ENCODE peak calls at places on chromosomes 1 and 21, in eight cellular contexts. One of them, this sample, is unnamed.

GRCh38 chr1:94989911-94990463 is 63.1 kb upstream of the CNN3 start:
- DNase-seq in CD8-positive, alpha-beta T cell: no peak
- DNase-seq in GM23338: no peak
- DNase-seq in heart right ventricle: peak; percentile 58
- DNase-seq in A549: no peak
- DNase-seq in prostate gland: no peak
- DNase-seq in brain microvascular endothelial cell: no peak
- DNase-seq in astrocyte of the spinal cord: no peak
- DNase-seq in this sample: no peak

GRCh38 chr1:110341146-110341871 is 2.1 kb downstream of the RBM15 start:
- DNase-seq in CD8-positive, alpha-beta T cell: no peak
- DNase-seq in GM23338: no peak
- DNase-seq in heart right ventricle: no peak
- DNase-seq in A549: no peak
- DNase-seq in prostate gland: no peak
- DNase-seq in brain microvascular endothelial cell: no peak
- DNase-seq in astrocyte of the spinal cord: no peak
- DNase-seq in this sample: no peak

GRCh38 chr1:25706146-25707089 is 89.8 kb downstream of the MAN1C1 start:
- DNase-seq in CD8-positive, alpha-beta T cell: no peak
- DNase-seq in GM23338: no peak
- DNase-seq in heart right ventricle: no peak
- DNase-seq in A549: no peak
- DNase-seq in prostate gland: no peak
- DNase-seq in brain microvascular endothelial cell: no peak
- DNase-seq in astrocyte of the spinal cord: no peak
- DNase-seq in this sample: no peak

GRCh38 chr1:192131914-192132313 is 26.3 kb upstream of the RGS18 start:
- DNase-seq in CD8-positive, alpha-beta T cell: no peak
- DNase-seq in GM23338: no peak
- DNase-seq in heart right ventricle: no peak
- DNase-seq in A549: no peak
- DNase-seq in prostate gland: no peak
- DNase-seq in brain microvascular endothelial cell: no peak
- DNase-seq in astrocyte of the spinal cord: no peak
- DNase-seq in this sample: no peak

GRCh38 chr1:57860333-57860732 is 436.5 kb upstream of the DAB1 start:
- DNase-seq in CD8-positive, alpha-beta T cell: no peak
- DNase-seq in GM23338: peak; percentile 12
- DNase-seq in heart right ventricle: no peak
- DNase-seq in A549: no peak
- DNase-seq in prostate gland: no peak
- DNase-seq in brain microvascular endothelial cell: no peak
- DNase-seq in astrocyte of the spinal cord: no peak
- DNase-seq in this sample: no peak

GRCh38 chr1:213564215-213564659 is 423.5 kb upstream of the PROX1 start:
- DNase-seq in CD8-positive, alpha-beta T cell: no peak
- DNase-seq in GM23338: peak; percentile 78
- DNase-seq in heart right ventricle: no peak
- DNase-seq in A549: no peak
- DNase-seq in prostate gland: no peak
- DNase-seq in brain microvascular endothelial cell: no peak
- DNase-seq in astrocyte of the spinal cord: no peak
- DNase-seq in this sample: no peak

GRCh38 chr1:159920202-159920601 is 5.1 kb downstream of the TAGLN2 start:
- DNase-seq in CD8-positive, alpha-beta T cell: no peak
- DNase-seq in GM23338: no peak
- DNase-seq in heart right ventricle: no peak
- DNase-seq in A549: no peak
- DNase-seq in prostate gland: no peak
- DNase-seq in brain microvascular endothelial cell: no peak
- DNase-seq in astrocyte of the spinal cord: no peak
- DNase-seq in this sample: no peak

GRCh38 chr1:235060607-235061470 is 67.8 kb downstream of the TOMM20 start:
- DNase-seq in CD8-positive, alpha-beta T cell: no peak
- DNase-seq in GM23338: peak; percentile 55
- DNase-seq in heart right ventricle: no peak
- DNase-seq in A549: no peak
- DNase-seq in prostate gland: peak; percentile 28
- DNase-seq in brain microvascular endothelial cell: no peak
- DNase-seq in astrocyte of the spinal cord: no peak
- DNase-seq in this sample: no peak

GRCh38 chr1:1956586-1957532 is 37.8 kb upstream of the TMEM52 start:
- DNase-seq in CD8-positive, alpha-beta T cell: no peak
- DNase-seq in GM23338: no peak
- DNase-seq in heart right ventricle: no peak
- DNase-seq in A549: no peak
- DNase-seq in prostate gland: no peak
- DNase-seq in brain microvascular endothelial cell: no peak
- DNase-seq in astrocyte of the spinal cord: no peak
- DNase-seq in this sample: no peak

GRCh38 chr1:108560430-108561144 is 687 bp downstream of the EEIG2 start:
- DNase-seq in CD8-positive, alpha-beta T cell: peak; percentile 54
- DNase-seq in GM23338: peak; percentile 80
- DNase-seq in heart right ventricle: peak; percentile 49
- DNase-seq in A549: no peak
- DNase-seq in prostate gland: peak; percentile 21
- DNase-seq in brain microvascular endothelial cell: peak; percentile 59
- DNase-seq in astrocyte of the spinal cord: peak; percentile 67
- DNase-seq in this sample: no peak

GRCh38 chr1:187477103-187477502 is 648.4 kb downstream of the PLA2G4A start:
- DNase-seq in CD8-positive, alpha-beta T cell: no peak
- DNase-seq in GM23338: no peak
- DNase-seq in heart right ventricle: no peak
- DNase-seq in A549: no peak
- DNase-seq in prostate gland: no peak
- DNase-seq in brain microvascular endothelial cell: peak; percentile 6
- DNase-seq in astrocyte of the spinal cord: no peak
- DNase-seq in this sample: no peak

GRCh38 chr1:103108525-103109150 is 316 bp upstream of the COL11A1 start:
- DNase-seq in CD8-positive, alpha-beta T cell: no peak
- DNase-seq in GM23338: peak; percentile 89
- DNase-seq in heart right ventricle: no peak
- DNase-seq in A549: no peak
- DNase-seq in prostate gland: no peak
- DNase-seq in brain microvascular endothelial cell: no peak
- DNase-seq in astrocyte of the spinal cord: peak; percentile 72
- DNase-seq in this sample: no peak

GRCh38 chr1:11882814-11883538 is 24.2 kb upstream of the NPPB start:
- DNase-seq in CD8-positive, alpha-beta T cell: no peak
- DNase-seq in GM23338: peak; percentile 80
- DNase-seq in heart right ventricle: peak; percentile 87
- DNase-seq in A549: no peak
- DNase-seq in prostate gland: no peak
- DNase-seq in brain microvascular endothelial cell: no peak
- DNase-seq in astrocyte of the spinal cord: no peak
- DNase-seq in this sample: no peak

GRCh38 chr1:178864326-178864725 is 6.6 kb downstream of the ANGPTL1 start:
- DNase-seq in CD8-positive, alpha-beta T cell: no peak
- DNase-seq in GM23338: no peak
- DNase-seq in heart right ventricle: no peak
- DNase-seq in A549: no peak
- DNase-seq in prostate gland: no peak
- DNase-seq in brain microvascular endothelial cell: no peak
- DNase-seq in astrocyte of the spinal cord: no peak
- DNase-seq in this sample: no peak

GRCh38 chr1:8089535-8090228 is 63.6 kb upstream of the ERRFI1 start:
- DNase-seq in CD8-positive, alpha-beta T cell: no peak
- DNase-seq in GM23338: no peak
- DNase-seq in heart right ventricle: no peak
- DNase-seq in A549: no peak
- DNase-seq in prostate gland: no peak
- DNase-seq in brain microvascular endothelial cell: no peak
- DNase-seq in astrocyte of the spinal cord: peak; percentile 46
- DNase-seq in this sample: no peak

GRCh38 chr1:219432191-219432606 is 180.7 kb downstream of the ZC3H11B start:
- DNase-seq in CD8-positive, alpha-beta T cell: no peak
- DNase-seq in GM23338: peak; percentile 5
- DNase-seq in heart right ventricle: no peak
- DNase-seq in A549: no peak
- DNase-seq in prostate gland: no peak
- DNase-seq in brain microvascular endothelial cell: no peak
- DNase-seq in astrocyte of the spinal cord: no peak
- DNase-seq in this sample: no peak

GRCh38 chr1:204366759-204367158 is 7.0 kb upstream of the PLEKHA6 start:
- DNase-seq in CD8-positive, alpha-beta T cell: no peak
- DNase-seq in GM23338: peak; percentile 71
- DNase-seq in heart right ventricle: no peak
- DNase-seq in A549: peak; percentile 46
- DNase-seq in prostate gland: no peak
- DNase-seq in brain microvascular endothelial cell: no peak
- DNase-seq in astrocyte of the spinal cord: no peak
- DNase-seq in this sample: no peak
- TF ChIP-seq CTCF in CD8-positive, alpha-beta T cell: no peak
- TF ChIP-seq CTCF in GM23338: peak; percentile 65
- TF ChIP-seq CTCF in heart right ventricle: peak; percentile 33
- TF ChIP-seq CTCF in A549: peak; percentile 49
- TF ChIP-seq CTCF in prostate gland: no peak
- TF ChIP-seq CTCF in brain microvascular endothelial cell: peak; percentile 71
- TF ChIP-seq CTCF in astrocyte of the spinal cord: peak; percentile 45
- TF ChIP-seq CTCF in this sample: peak; percentile 53

GRCh38 chr21:29074007-29074376 is 544 bp upstream of the CCT8 start:
- DNase-seq in CD8-positive, alpha-beta T cell: no peak
- DNase-seq in GM23338: no peak
- DNase-seq in heart right ventricle: no peak
- DNase-seq in A549: peak; percentile 7
- DNase-seq in prostate gland: no peak
- DNase-seq in brain microvascular endothelial cell: no peak
- DNase-seq in astrocyte of the spinal cord: no peak
- DNase-seq in this sample: no peak
- H3K4me3 ChIP-seq in CD8-positive, alpha-beta T cell: peak overlapping the region; percentile 92
- H3K4me3 ChIP-seq in GM23338: peak overlapping the region; percentile 96
- H3K4me3 ChIP-seq in heart right ventricle: peak overlapping the region; percentile 72
- H3K4me3 ChIP-seq in A549: peak overlapping the region; percentile 74
- H3K4me3 ChIP-seq in prostate gland: peak overlapping the region; percentile 89
- H3K4me3 ChIP-seq in brain microvascular endothelial cell: peak overlapping the region; percentile 100
- H3K4me3 ChIP-seq in astrocyte of the spinal cord: peak overlapping the region; percentile 99
- H3K4me3 ChIP-seq in this sample: peak overlapping the region; percentile 79

GRCh38 chr1:24526940-24527542 is 24.4 kb downstream of the RCAN3 start:
- DNase-seq in CD8-positive, alpha-beta T cell: no peak
- DNase-seq in GM23338: peak; percentile 72
- DNase-seq in heart right ventricle: no peak
- DNase-seq in A549: peak; percentile 26
- DNase-seq in prostate gland: no peak
- DNase-seq in brain microvascular endothelial cell: peak; percentile 33
- DNase-seq in astrocyte of the spinal cord: peak; percentile 7
- DNase-seq in this sample: no peak
- TF ChIP-seq CTCF in CD8-positive, alpha-beta T cell: peak; percentile 61
- TF ChIP-seq CTCF in GM23338: peak; percentile 83
- TF ChIP-seq CTCF in heart right ventricle: peak; percentile 52
- TF ChIP-seq CTCF in A549: peak; percentile 56
- TF ChIP-seq CTCF in prostate gland: peak; percentile 29
- TF ChIP-seq CTCF in brain microvascular endothelial cell: peak; percentile 73
- TF ChIP-seq CTCF in astrocyte of the spinal cord: peak; percentile 62
- TF ChIP-seq CTCF in this sample: peak; percentile 52

GRCh38 chr1:198638441-198638840 is 399 bp upstream of the PTPRC start:
- DNase-seq in CD8-positive, alpha-beta T cell: no peak
- DNase-seq in GM23338: no peak
- DNase-seq in heart right ventricle: no peak
- DNase-seq in A549: no peak
- DNase-seq in prostate gland: no peak
- DNase-seq in brain microvascular endothelial cell: no peak
- DNase-seq in astrocyte of the spinal cord: no peak
- DNase-seq in this sample: no peak
- H3K4me3 ChIP-seq in CD8-positive, alpha-beta T cell: peak overlapping the region; percentile 83
- H3K4me3 ChIP-seq in GM23338: no peak overlapping the region
- H3K4me3 ChIP-seq in heart right ventricle: no peak overlapping the region
- H3K4me3 ChIP-seq in A549: no peak overlapping the region
- H3K4me3 ChIP-seq in prostate gland: no peak overlapping the region
- H3K4me3 ChIP-seq in brain microvascular endothelial cell: no peak overlapping the region
- H3K4me3 ChIP-seq in astrocyte of the spinal cord: no peak overlapping the region
- H3K4me3 ChIP-seq in this sample: no peak overlapping the region

DNA sequence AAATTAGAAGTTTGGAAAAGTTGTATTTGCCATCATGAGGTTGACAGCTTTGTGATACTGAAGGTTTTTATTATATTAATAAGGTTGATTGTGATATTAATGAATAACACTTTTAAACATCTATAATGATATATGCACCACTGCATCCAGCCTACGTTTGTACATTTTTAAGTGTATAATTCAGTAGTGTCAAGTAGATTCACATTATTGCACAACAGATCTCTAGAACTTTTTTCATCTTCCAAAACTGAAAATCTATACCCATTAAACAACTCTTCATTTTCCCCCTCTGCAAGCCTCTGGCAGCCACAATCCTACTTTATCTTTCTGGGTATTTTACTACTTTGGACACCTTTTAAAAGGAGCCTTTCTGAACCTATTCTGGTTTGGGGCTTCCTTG is 37.2 kb upstream of the ZMYM4 start:
- DNase-seq in CD8-positive, alpha-beta T cell: no peak
- DNase-seq in GM23338: no peak
- DNase-seq in heart right ventricle: no peak
- DNase-seq in A549: no peak
- DNase-seq in prostate gland: no peak
- DNase-seq in brain microvascular endothelial cell: no peak
- DNase-seq in astrocyte of the spinal cord: no peak
- DNase-seq in this sample: no peak
- TF ChIP-seq CTCF in CD8-positive, alpha-beta T cell: no peak
- TF ChIP-seq CTCF in GM23338: no peak
- TF ChIP-seq CTCF in heart right ventricle: no peak
- TF ChIP-seq CTCF in A549: no peak
- TF ChIP-seq CTCF in prostate gland: no peak
- TF ChIP-seq CTCF in brain microvascular endothelial cell: no peak
- TF ChIP-seq CTCF in astrocyte of the spinal cord: no peak
- TF ChIP-seq CTCF in this sample: no peak

GRCh38 chr1:37995773-37996379 is 6.1 kb upstream of the SF3A3 start:
- DNase-seq in CD8-positive, alpha-beta T cell: peak; percentile 60
- DNase-seq in GM23338: peak; percentile 96
- DNase-seq in heart right ventricle: peak; percentile 80
- DNase-seq in A549: no peak
- DNase-seq in prostate gland: no peak
- DNase-seq in brain microvascular endothelial cell: peak; percentile 67
- DNase-seq in astrocyte of the spinal cord: peak; percentile 95
- DNase-seq in this sample: peak; percentile 57
- H3K4me3 ChIP-seq in CD8-positive, alpha-beta T cell: peak overlapping the region; percentile 48
- H3K4me3 ChIP-seq in GM23338: peak overlapping the region; percentile 67
- H3K4me3 ChIP-seq in heart right ventricle: peak overlapping the region; percentile 58
- H3K4me3 ChIP-seq in A549: no peak overlapping the region
- H3K4me3 ChIP-seq in prostate gland: peak overlapping the region; percentile 24
- H3K4me3 ChIP-seq in brain microvascular endothelial cell: peak overlapping the region; percentile 41
- H3K4me3 ChIP-seq in astrocyte of the spinal cord: peak overlapping the region; percentile 12
- H3K4me3 ChIP-seq in this sample: peak overlapping the region; percentile 39

DNA sequence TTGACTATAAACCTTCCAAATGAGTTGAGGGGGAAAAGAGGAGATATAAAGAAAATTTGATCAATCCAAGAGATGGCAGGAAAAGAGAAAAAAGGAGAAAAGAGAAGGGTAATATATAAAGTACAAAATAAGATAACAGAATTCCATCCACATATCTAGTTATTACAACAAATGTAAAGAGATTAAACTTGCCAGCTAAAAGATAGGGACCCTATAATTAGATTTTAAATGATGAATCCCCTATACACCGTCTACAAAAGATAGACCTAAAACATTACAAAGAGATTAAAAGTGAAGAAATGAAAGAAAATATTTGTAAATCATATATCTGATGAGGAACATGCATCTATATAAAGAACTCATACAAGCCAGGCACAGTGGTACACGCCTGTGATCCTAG is 63.1 kb downstream of the CHD5 start:
- DNase-seq in CD8-positive, alpha-beta T cell: no peak
- DNase-seq in GM23338: no peak
- DNase-seq in heart right ventricle: no peak
- DNase-seq in A549: no peak
- DNase-seq in prostate gland: no peak
- DNase-seq in brain microvascular endothelial cell: no peak
- DNase-seq in astrocyte of the spinal cord: no peak
- DNase-seq in this sample: no peak
- TF ChIP-seq CTCF in CD8-positive, alpha-beta T cell: no peak
- TF ChIP-seq CTCF in GM23338: no peak
- TF ChIP-seq CTCF in heart right ventricle: no peak
- TF ChIP-seq CTCF in A549: no peak
- TF ChIP-seq CTCF in prostate gland: no peak
- TF ChIP-seq CTCF in brain microvascular endothelial cell: no peak
- TF ChIP-seq CTCF in astrocyte of the spinal cord: no peak
- TF ChIP-seq CTCF in this sample: no peak